ENCODE peak calls at places on chromosomes 11 and 22, in nine cellular contexts. One of them, this sample, is unnamed.
A peak's percentile ranks its signal among the peaks of the same experiment; 100 is the strongest.

GRCh38 chr11:66889974-66890373 is 33.1 kb downstream of the LRFN4 start:
- DNase-seq in prostate gland: no peak
- DNase-seq in stomach: no peak
- DNase-seq in fibroblast of lung: peak; percentile 22
- DNase-seq in mammary epithelial cell: no peak
- DNase-seq in transverse colon: no peak
- DNase-seq in right cardiac atrium: no peak
- DNase-seq in left ventricle myocardium inferior: no peak
- DNase-seq in SK-N-SH: no peak
- DNase-seq in this sample: no peak

GRCh38 chr22:45310331-45311032 is 748 bp downstream of the FAM118A start:
- DNase-seq in prostate gland: no peak
- DNase-seq in stomach: no peak
- DNase-seq in fibroblast of lung: no peak
- DNase-seq in mammary epithelial cell: no peak
- DNase-seq in transverse colon: no peak
- DNase-seq in right cardiac atrium: peak; percentile 32
- DNase-seq in left ventricle myocardium inferior: no peak
- DNase-seq in SK-N-SH: no peak
- DNase-seq in this sample: no peak

GRCh38 chr11:111735262-111736116 is 30.7 kb downstream of the PPP2R1B start:
- DNase-seq in prostate gland: no peak
- DNase-seq in stomach: peak; percentile 54
- DNase-seq in fibroblast of lung: peak; percentile 98
- DNase-seq in mammary epithelial cell: peak; percentile 95
- DNase-seq in transverse colon: peak; percentile 63
- DNase-seq in right cardiac atrium: peak; percentile 88
- DNase-seq in left ventricle myocardium inferior: peak; percentile 73
- DNase-seq in SK-N-SH: peak; percentile 88
- DNase-seq in this sample: peak; percentile 96

GRCh38 chr22:50314455-50315288 is 7.2 kb upstream of the PLXNB2 start:
- DNase-seq in prostate gland: no peak
- DNase-seq in stomach: peak; percentile 54
- DNase-seq in fibroblast of lung: no peak
- DNase-seq in mammary epithelial cell: no peak
- DNase-seq in transverse colon: peak; percentile 89
- DNase-seq in right cardiac atrium: no peak
- DNase-seq in left ventricle myocardium inferior: peak; percentile 50
- DNase-seq in SK-N-SH: peak; percentile 22
- DNase-seq in this sample: no peak

GRCh38 chr22:33796494-33796893 is 123.8 kb downstream of the LARGE1 start:
- DNase-seq in prostate gland: no peak
- DNase-seq in stomach: no peak
- DNase-seq in fibroblast of lung: no peak
- DNase-seq in mammary epithelial cell: no peak
- DNase-seq in transverse colon: no peak
- DNase-seq in right cardiac atrium: no peak
- DNase-seq in left ventricle myocardium inferior: no peak
- DNase-seq in SK-N-SH: no peak
- DNase-seq in this sample: no peak

GRCh38 chr11:76653674-76654309 is 16.8 kb downstream of the LRRC32 start:
- DNase-seq in prostate gland: no peak
- DNase-seq in stomach: no peak
- DNase-seq in fibroblast of lung: peak; percentile 71
- DNase-seq in mammary epithelial cell: no peak
- DNase-seq in transverse colon: peak; percentile 31
- DNase-seq in right cardiac atrium: peak; percentile 76
- DNase-seq in left ventricle myocardium inferior: peak; percentile 64
- DNase-seq in SK-N-SH: no peak
- DNase-seq in this sample: no peak

GRCh38 chr11:69539416-69540117 is 58.1 kb downstream of the LINC01488 start:
- DNase-seq in prostate gland: no peak
- DNase-seq in stomach: no peak
- DNase-seq in fibroblast of lung: no peak
- DNase-seq in mammary epithelial cell: no peak
- DNase-seq in transverse colon: peak; percentile 26
- DNase-seq in right cardiac atrium: no peak
- DNase-seq in left ventricle myocardium inferior: peak; percentile 32
- DNase-seq in SK-N-SH: no peak
- DNase-seq in this sample: no peak

GRCh38 chr11:118338637-118339061 is 3.9 kb downstream of the CD3D start:
- DNase-seq in prostate gland: no peak
- DNase-seq in stomach: peak; percentile 66
- DNase-seq in fibroblast of lung: no peak
- DNase-seq in mammary epithelial cell: peak; percentile 2
- DNase-seq in transverse colon: peak; percentile 63
- DNase-seq in right cardiac atrium: no peak
- DNase-seq in left ventricle myocardium inferior: no peak
- DNase-seq in SK-N-SH: no peak
- DNase-seq in this sample: no peak

GRCh38 chr22:22576244-22576988 is 17.4 kb upstream of the PRAME start:
- DNase-seq in prostate gland: no peak
- DNase-seq in stomach: peak; percentile 49
- DNase-seq in fibroblast of lung: peak; percentile 16
- DNase-seq in mammary epithelial cell: peak; percentile 11
- DNase-seq in transverse colon: peak; percentile 45
- DNase-seq in right cardiac atrium: peak; percentile 37
- DNase-seq in left ventricle myocardium inferior: peak; percentile 55
- DNase-seq in SK-N-SH: peak; percentile 79
- DNase-seq in this sample: peak; percentile 49

GRCh38 chr11:43930868-43931716 is 11.3 kb upstream of the C11orf96 start:
- DNase-seq in prostate gland: no peak
- DNase-seq in stomach: no peak
- DNase-seq in fibroblast of lung: peak; percentile 64
- DNase-seq in mammary epithelial cell: no peak
- DNase-seq in transverse colon: no peak
- DNase-seq in right cardiac atrium: no peak
- DNase-seq in left ventricle myocardium inferior: no peak
- DNase-seq in SK-N-SH: no peak
- DNase-seq in this sample: no peak

GRCh38 chr11:44992181-44992582 is 41.5 kb upstream of the TP53I11 start:
- DNase-seq in prostate gland: peak; percentile 67
- DNase-seq in stomach: peak; percentile 44
- DNase-seq in fibroblast of lung: no peak
- DNase-seq in mammary epithelial cell: no peak
- DNase-seq in transverse colon: no peak
- DNase-seq in right cardiac atrium: no peak
- DNase-seq in left ventricle myocardium inferior: no peak
- DNase-seq in SK-N-SH: no peak
- DNase-seq in this sample: peak; percentile 89

GRCh38 chr11:16169946-16170345 is 186.4 kb downstream of the SOX6 start:
- DNase-seq in prostate gland: no peak
- DNase-seq in stomach: no peak
- DNase-seq in fibroblast of lung: no peak
- DNase-seq in mammary epithelial cell: no peak
- DNase-seq in transverse colon: no peak
- DNase-seq in right cardiac atrium: no peak
- DNase-seq in left ventricle myocardium inferior: no peak
- DNase-seq in SK-N-SH: peak; percentile 35
- DNase-seq in this sample: no peak

GRCh38 chr11:117820516-117820915 is 4.0 kb downstream of the FXYD2 start:
- DNase-seq in prostate gland: no peak
- DNase-seq in stomach: no peak
- DNase-seq in fibroblast of lung: no peak
- DNase-seq in mammary epithelial cell: no peak
- DNase-seq in transverse colon: no peak
- DNase-seq in right cardiac atrium: peak; percentile 4
- DNase-seq in left ventricle myocardium inferior: no peak
- DNase-seq in SK-N-SH: no peak
- DNase-seq in this sample: no peak

GRCh38 chr22:47450876-47451475 is 688.5 kb downstream of the TBC1D22A start:
- DNase-seq in prostate gland: no peak
- DNase-seq in stomach: no peak
- DNase-seq in fibroblast of lung: no peak
- DNase-seq in mammary epithelial cell: no peak
- DNase-seq in transverse colon: no peak
- DNase-seq in right cardiac atrium: no peak
- DNase-seq in left ventricle myocardium inferior: no peak
- DNase-seq in SK-N-SH: peak; percentile 51
- DNase-seq in this sample: no peak
- H3K9me3 ChIP-seq in prostate gland: no peaks in the 10 kb centered on the region
- H3K9me3 ChIP-seq in stomach: peaks cover 21% of the 10 kb centered on the region
- H3K9me3 ChIP-seq in fibroblast of lung: no peaks in the 10 kb centered on the region
- H3K9me3 ChIP-seq in mammary epithelial cell: peaks cover 27% of the 10 kb centered on the region
- H3K9me3 ChIP-seq in transverse colon: no peaks in the 10 kb centered on the region
- H3K9me3 ChIP-seq in right cardiac atrium: no peaks in the 10 kb centered on the region
- H3K9me3 ChIP-seq in left ventricle myocardium inferior: peaks cover 32% of the 10 kb centered on the region
- H3K9me3 ChIP-seq in SK-N-SH: peaks cover 11% of the 10 kb centered on the region
- H3K9me3 ChIP-seq in this sample: no peaks in the 10 kb centered on the region

GRCh38 chr22:48492371-48493320 is 1335.0 kb downstream of the BRD1 start:
- DNase-seq in prostate gland: peak; percentile 63
- DNase-seq in stomach: peak; percentile 43
- DNase-seq in fibroblast of lung: peak; percentile 73
- DNase-seq in mammary epithelial cell: peak; percentile 31
- DNase-seq in transverse colon: peak; percentile 50
- DNase-seq in right cardiac atrium: peak; percentile 39
- DNase-seq in left ventricle myocardium inferior: peak; percentile 31
- DNase-seq in SK-N-SH: peak; percentile 84
- DNase-seq in this sample: peak; percentile 53

GRCh38 chr22:48490513-48491411 is 1336.9 kb downstream of the BRD1 start:
- DNase-seq in prostate gland: no peak
- DNase-seq in stomach: peak; percentile 23
- DNase-seq in fibroblast of lung: no peak
- DNase-seq in mammary epithelial cell: no peak
- DNase-seq in transverse colon: no peak
- DNase-seq in right cardiac atrium: no peak
- DNase-seq in left ventricle myocardium inferior: no peak
- DNase-seq in SK-N-SH: no peak
- DNase-seq in this sample: no peak

GRCh38 chr22:48489551-48490512 is 1337.8 kb downstream of the BRD1 start:
- DNase-seq in prostate gland: no peak
- DNase-seq in stomach: peak; percentile 23
- DNase-seq in fibroblast of lung: peak; percentile 34
- DNase-seq in mammary epithelial cell: no peak
- DNase-seq in transverse colon: no peak
- DNase-seq in right cardiac atrium: no peak
- DNase-seq in left ventricle myocardium inferior: no peak
- DNase-seq in SK-N-SH: peak; percentile 48
- DNase-seq in this sample: peak; percentile 23

GRCh38 chr22:48493733-48494132 is 1333.9 kb downstream of the BRD1 start:
- DNase-seq in prostate gland: no peak
- DNase-seq in stomach: no peak
- DNase-seq in fibroblast of lung: no peak
- DNase-seq in mammary epithelial cell: no peak
- DNase-seq in transverse colon: no peak
- DNase-seq in right cardiac atrium: no peak
- DNase-seq in left ventricle myocardium inferior: no peak
- DNase-seq in SK-N-SH: no peak
- DNase-seq in this sample: no peak

DNA sequence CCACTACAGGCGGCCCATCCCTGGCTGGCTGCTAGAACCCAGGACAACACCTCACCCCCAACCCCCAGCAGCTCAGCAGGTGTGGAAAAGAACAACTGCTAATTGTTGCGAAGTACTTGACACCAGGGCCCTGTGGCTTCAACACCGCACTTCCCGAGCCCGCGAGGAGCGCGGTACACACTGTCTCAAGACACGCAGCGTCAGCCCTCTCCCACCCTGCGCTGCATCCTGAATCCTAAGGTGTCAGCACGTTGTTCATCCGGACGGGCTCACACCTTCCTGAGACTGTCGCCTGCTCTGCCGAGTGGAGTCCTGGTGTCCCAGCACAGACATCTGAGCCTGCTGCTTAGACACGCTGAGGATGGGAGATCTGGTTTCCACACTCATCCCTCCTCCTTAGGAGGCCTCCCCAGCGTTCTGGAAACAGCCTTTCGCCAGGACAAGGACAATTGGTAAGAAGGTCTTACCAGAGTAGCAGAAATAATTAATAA is 1336.2 kb downstream of the BRD1 start:
- DNase-seq in prostate gland: no peak
- DNase-seq in stomach: no peak
- DNase-seq in fibroblast of lung: no peak
- DNase-seq in mammary epithelial cell: no peak
- DNase-seq in transverse colon: no peak
- DNase-seq in right cardiac atrium: no peak
- DNase-seq in left ventricle myocardium inferior: no peak
- DNase-seq in SK-N-SH: no peak
- DNase-seq in this sample: no peak
- H3K4me3 ChIP-seq in prostate gland: no peak overlapping the region
- H3K4me3 ChIP-seq in stomach: no peak overlapping the region
- H3K4me3 ChIP-seq in fibroblast of lung: no peak overlapping the region
- H3K4me3 ChIP-seq in mammary epithelial cell: no peak overlapping the region
- H3K4me3 ChIP-seq in transverse colon: no peak overlapping the region
- H3K4me3 ChIP-seq in right cardiac atrium: no peak overlapping the region
- H3K4me3 ChIP-seq in left ventricle myocardium inferior: no peak overlapping the region
- H3K4me3 ChIP-seq in SK-N-SH: no peak overlapping the region
- H3K4me3 ChIP-seq in this sample: no peak overlapping the region

GRCh38 chr11:276219-276618 is 2.0 kb upstream of the NLRP6 start:
- DNase-seq in prostate gland: no peak
- DNase-seq in stomach: no peak
- DNase-seq in fibroblast of lung: no peak
- DNase-seq in mammary epithelial cell: no peak
- DNase-seq in transverse colon: no peak
- DNase-seq in right cardiac atrium: no peak
- DNase-seq in left ventricle myocardium inferior: no peak
- DNase-seq in SK-N-SH: no peak
- DNase-seq in this sample: no peak
- H3K27me3 ChIP-seq in prostate gland: peaks cover 10% of the 10 kb centered on the region
- H3K27me3 ChIP-seq in stomach: peaks cover 29% of the 10 kb centered on the region
- H3K27me3 ChIP-seq in fibroblast of lung: peaks cover 57% of the 10 kb centered on the region
- H3K27me3 ChIP-seq in mammary epithelial cell: peaks cover 35% of the 10 kb centered on the region
- H3K27me3 ChIP-seq in transverse colon: peaks cover 40% of the 10 kb centered on the region
- H3K27me3 ChIP-seq in right cardiac atrium: no peaks in the 10 kb centered on the region
- H3K27me3 ChIP-seq in left ventricle myocardium inferior: peaks cover 65% of the 10 kb centered on the region
- H3K27me3 ChIP-seq in SK-N-SH: peaks cover 48% of the 10 kb centered on the region
- H3K27me3 ChIP-seq in this sample: peaks cover 22% of the 10 kb centered on the region

GRCh38 chr11:64265176-64266160 is 14.1 kb downstream of the PLCB3 start:
- DNase-seq in prostate gland: no peak
- DNase-seq in stomach: no peak
- DNase-seq in fibroblast of lung: no peak
- DNase-seq in mammary epithelial cell: no peak
- DNase-seq in transverse colon: no peak
- DNase-seq in right cardiac atrium: no peak
- DNase-seq in left ventricle myocardium inferior: no peak
- DNase-seq in SK-N-SH: no peak
- DNase-seq in this sample: no peak

GRCh38 chr11:64267207-64267945 is 16.0 kb downstream of the PLCB3 start:
- DNase-seq in prostate gland: no peak
- DNase-seq in stomach: no peak
- DNase-seq in fibroblast of lung: no peak
- DNase-seq in mammary epithelial cell: no peak
- DNase-seq in transverse colon: no peak
- DNase-seq in right cardiac atrium: no peak
- DNase-seq in left ventricle myocardium inferior: no peak
- DNase-seq in SK-N-SH: no peak
- DNase-seq in this sample: no peak

GRCh38 chr11:64264371-64264852 is 13.1 kb downstream of the PLCB3 start:
- DNase-seq in prostate gland: no peak
- DNase-seq in stomach: no peak
- DNase-seq in fibroblast of lung: no peak
- DNase-seq in mammary epithelial cell: no peak
- DNase-seq in transverse colon: no peak
- DNase-seq in right cardiac atrium: no peak
- DNase-seq in left ventricle myocardium inferior: no peak
- DNase-seq in SK-N-SH: peak; percentile 83
- DNase-seq in this sample: no peak

GRCh38 chr11:64268028-64268686 is 16.3 kb downstream of the BAD start:
- DNase-seq in prostate gland: peak; percentile 31
- DNase-seq in stomach: no peak
- DNase-seq in fibroblast of lung: no peak
- DNase-seq in mammary epithelial cell: no peak
- DNase-seq in transverse colon: no peak
- DNase-seq in right cardiac atrium: no peak
- DNase-seq in left ventricle myocardium inferior: no peak
- DNase-seq in SK-N-SH: no peak
- DNase-seq in this sample: no peak

GRCh38 chr11:64266339-64266738 is 15.0 kb downstream of the PLCB3 start:
- DNase-seq in prostate gland: no peak
- DNase-seq in stomach: no peak
- DNase-seq in fibroblast of lung: peak; percentile 23
- DNase-seq in mammary epithelial cell: no peak
- DNase-seq in transverse colon: no peak
- DNase-seq in right cardiac atrium: no peak
- DNase-seq in left ventricle myocardium inferior: no peak
- DNase-seq in SK-N-SH: no peak
- DNase-seq in this sample: no peak
- H3K9me3 ChIP-seq in prostate gland: no peaks in the 10 kb centered on the region
- H3K9me3 ChIP-seq in stomach: no peaks in the 10 kb centered on the region
- H3K9me3 ChIP-seq in fibroblast of lung: no peaks in the 10 kb centered on the region
- H3K9me3 ChIP-seq in mammary epithelial cell: no peaks in the 10 kb centered on the region
- H3K9me3 ChIP-seq in transverse colon: no peaks in the 10 kb centered on the region
- H3K9me3 ChIP-seq in right cardiac atrium: no peaks in the 10 kb centered on the region
- H3K9me3 ChIP-seq in left ventricle myocardium inferior: no peaks in the 10 kb centered on the region
- H3K9me3 ChIP-seq in SK-N-SH: no peaks in the 10 kb centered on the region
- H3K9me3 ChIP-seq in this sample: no peaks in the 10 kb centered on the region